ENCODE peak calls at places on chromosomes 5 and 9, in five cellular contexts. J, Z, T, S and Y are unnamed samples.

GRCh38 chr5:181235323-181235688 is 8.4 kb downstream of the RACK1 start:
- DNase-seq in J (no peak), Z (no peak), T (no peak), S (no peak), Y (no peak)

GRCh38 chr9:21677834-21678233 is 124.6 kb upstream of the MTAP start:
- DNase-seq in J (peak; percentile 96), Z (no peak), T (no peak), S (no peak), Y (no peak)

GRCh38 chr5:92552206-92553160 is 1028.5 kb downstream of the NR2F1-AS1 start:
- DNase-seq in J (peak; percentile 88), Z (no peak), T (no peak), S (no peak), Y (no peak)

GRCh38 chr5:53100606-53101005 is 9.0 kb downstream of the MOCS2 start:
- DNase-seq in J (peak; percentile 63), Z (no peak), T (no peak), S (no peak), Y (no peak)

GRCh38 chr5:169151051-169151805 is 149.7 kb downstream of the SLIT3 start:
- DNase-seq in J (no peak), Z (no peak), T (no peak), S (no peak), Y (no peak)

GRCh38 chr5:147963948-147964693 is 57.8 kb upstream of the C5orf46 start:
- DNase-seq in J (no peak), Z (no peak), T (no peak), S (no peak), Y (no peak)

GRCh38 chr5:17714186-17714585 is 79.9 kb downstream of the TAF11L14 start:
- DNase-seq in J (no peak), Z (no peak), T (no peak), S (no peak), Y (no peak)

GRCh38 chr5:54383225-54383624 is 72.3 kb upstream of the HSPB3 start:
- DNase-seq in J (no peak), Z (no peak), T (no peak), S (no peak), Y (no peak)

GRCh38 chr5:75265731-75266130 is 29.1 kb upstream of the ANKRD31 start:
- DNase-seq in J (peak; percentile 56), Z (no peak), T (no peak), S (no peak), Y (no peak)

GRCh38 chr5:142839711-142840441 is 69.7 kb downstream of the ARHGAP26 start:
- DNase-seq in J (peak; percentile 47), Z (peak; percentile 64), T (peak; percentile 91), S (peak; percentile 89), Y (no peak)

GRCh38 chr5:82222597-82223574 is 55.3 kb downstream of the RPS23 start:
- DNase-seq in J (no peak), Z (no peak), T (no peak), S (no peak), Y (no peak)

GRCh38 chr9:86021166-86021565 is 78.2 kb downstream of the GOLM1 start:
- DNase-seq in J (no peak), Z (no peak), T (no peak), S (no peak), Y (no peak)

GRCh38 chr5:177233206-177233605 is 70.3 kb downstream of the RAB24 start:
- DNase-seq in J (no peak), Z (no peak), T (no peak), S (no peak), Y (no peak)

GRCh38 chr5:135140805-135141204 is 106.8 kb upstream of the PITX1 start:
- DNase-seq in J (peak; percentile 36), Z (no peak), T (peak; percentile 70), S (peak; percentile 63), Y (no peak)

GRCh38 chr5:172926796-172927195 is 32.4 kb upstream of the RPL26L1 start:
- DNase-seq in J (no peak), Z (no peak), T (no peak), S (no peak), Y (no peak)

GRCh38 chr5:172921906-172922305 is 37.3 kb upstream of the RPL26L1 start:
- DNase-seq in J (no peak), Z (no peak), T (no peak), S (no peak), Y (no peak)

GRCh38 chr5:172926008-172926523 is 33.2 kb upstream of the RPL26L1 start:
- DNase-seq in J (no peak), Z (no peak), T (no peak), S (no peak), Y (no peak)

GRCh38 chr5:172923539-172923938 is 35.7 kb upstream of the RPL26L1 start:
- DNase-seq in J (no peak), Z (no peak), T (no peak), S (no peak), Y (no peak)

GRCh38 chr5:172925336-172925948 is 33.8 kb upstream of the RPL26L1 start:
- DNase-seq in J (no peak), Z (no peak), T (no peak), S (no peak), Y (no peak)
- H3K36me3 ChIP-seq in J (no peaks in the 10 kb centered on the region), Z (peaks cover 42% of the 10 kb centered on the region), T (peaks cover 63% of the 10 kb centered on the region), S (peaks cover 19% of the 10 kb centered on the region), Y (peaks cover 26% of the 10 kb centered on the region)

GRCh38 chr5:76406014-76406413 is 2.9 kb downstream of the IQGAP2 start:
- DNase-seq in J (no peak), Z (no peak), T (no peak), S (no peak), Y (no peak)
- H3K4me1 ChIP-seq in J (no peaks in the 10 kb centered on the region), Z (peaks cover 24% of the 10 kb centered on the region), T (no peaks in the 10 kb centered on the region), S (peaks cover 24% of the 10 kb centered on the region), Y (no peaks in the 10 kb centered on the region)

GRCh38 chr5:179619776-179620175 is 3.7 kb downstream of the HNRNPH1 start:
- DNase-seq in J (no peak), Z (no peak), T (no peak), S (no peak), Y (no peak)
- H3K36me3 ChIP-seq in J (peaks cover 78% of the 10 kb centered on the region), Z (peaks cover 78% of the 10 kb centered on the region), T (peaks cover 76% of the 10 kb centered on the region), S (peaks cover 78% of the 10 kb centered on the region), Y (peaks cover 25% of the 10 kb centered on the region)

DNA sequence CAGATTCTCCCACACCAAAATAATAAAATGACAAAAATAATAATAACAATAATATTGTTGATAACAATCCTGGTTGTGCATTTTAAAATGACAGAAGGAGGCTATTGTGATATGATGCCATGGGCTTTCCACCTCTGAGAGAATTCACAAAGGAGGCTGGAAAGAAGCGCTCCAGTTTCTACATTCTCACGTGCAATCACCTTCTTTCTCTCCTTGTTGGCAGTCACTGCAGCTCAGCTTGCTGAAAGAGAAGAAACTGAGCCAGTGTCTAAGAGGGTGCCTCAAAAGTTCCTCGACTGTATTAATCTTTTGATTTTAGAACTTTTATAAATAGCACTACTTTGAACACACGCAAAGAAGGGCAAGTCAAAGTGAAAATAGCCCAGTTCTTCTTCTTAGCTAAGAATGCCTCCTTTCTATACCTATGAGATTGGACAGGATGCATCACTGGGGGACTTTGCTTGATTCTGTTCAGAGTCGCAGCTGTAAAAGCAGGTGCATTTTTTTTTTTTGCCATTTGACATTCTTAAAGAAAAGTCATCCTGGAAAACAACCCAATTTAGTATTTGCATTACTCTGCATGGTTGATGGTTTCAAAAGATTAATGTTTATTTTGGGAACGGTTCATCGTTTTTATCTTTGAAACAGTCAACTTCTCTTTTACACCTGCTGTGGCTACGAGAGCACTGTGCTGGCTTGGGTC is 12.4 kb upstream of the SUB1 start:
- DNase-seq in J (no peak), Z (no peak), T (no peak), S (no peak), Y (no peak)
- H3K4me1 ChIP-seq in J (no peaks in the 10 kb centered on the region), Z (no peaks in the 10 kb centered on the region), T (no peaks in the 10 kb centered on the region), S (no peaks in the 10 kb centered on the region), Y (no peaks in the 10 kb centered on the region)

GRCh38 chr5:151313357-151313756 is 9.8 kb upstream of the SLC36A3 start:
- DNase-seq in J (no peak), Z (no peak), T (no peak), S (no peak), Y (no peak)
- H3K36me3 ChIP-seq in J (no peaks in the 10 kb centered on the region), Z (no peaks in the 10 kb centered on the region), T (no peaks in the 10 kb centered on the region), S (no peaks in the 10 kb centered on the region), Y (no peaks in the 10 kb centered on the region)

GRCh38 chr5:151956720-151957119 is 32.1 kb upstream of the GLRA1 start:
- DNase-seq in J (no peak), Z (no peak), T (no peak), S (no peak), Y (no peak)

GRCh38 chr5:151950681-151951080 is 26.0 kb upstream of the GLRA1 start:
- DNase-seq in J (peak; percentile 12), Z (no peak), T (no peak), S (no peak), Y (no peak)

GRCh38 chr5:151953833-151954232 is 29.2 kb upstream of the GLRA1 start:
- DNase-seq in J (no peak), Z (no peak), T (no peak), S (no peak), Y (no peak)

GRCh38 chr5:151952233-151952632 is 27.6 kb upstream of the GLRA1 start:
- DNase-seq in J (no peak), Z (no peak), T (no peak), S (no peak), Y (no peak)

DNA sequence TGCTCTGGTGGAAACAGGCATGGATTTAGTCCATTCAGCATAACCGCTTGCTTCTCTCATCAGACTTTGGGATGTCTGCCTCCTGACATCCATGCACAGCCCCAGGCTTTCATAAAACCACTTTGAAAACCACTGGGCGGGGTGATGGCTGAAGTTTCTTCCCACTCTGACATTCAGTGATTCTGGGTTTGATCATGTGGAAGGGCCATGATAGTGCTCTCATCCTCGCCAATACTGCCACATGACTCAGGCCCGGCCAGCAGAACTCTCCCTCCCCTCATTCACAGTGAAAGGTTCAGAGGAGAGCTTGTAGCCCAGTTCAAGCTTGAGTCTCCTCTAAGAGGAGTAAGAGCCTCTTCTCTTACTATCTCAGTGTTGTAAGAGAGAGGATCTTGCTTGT is 29.6 kb upstream of the GLRA1 start:
- DNase-seq in J (no peak), Z (no peak), T (no peak), S (no peak), Y (no peak)
- H3K4me1 ChIP-seq in J (no peaks in the 10 kb centered on the region), Z (no peaks in the 10 kb centered on the region), T (no peaks in the 10 kb centered on the region), S (no peaks in the 10 kb centered on the region), Y (no peaks in the 10 kb centered on the region)

DNA sequence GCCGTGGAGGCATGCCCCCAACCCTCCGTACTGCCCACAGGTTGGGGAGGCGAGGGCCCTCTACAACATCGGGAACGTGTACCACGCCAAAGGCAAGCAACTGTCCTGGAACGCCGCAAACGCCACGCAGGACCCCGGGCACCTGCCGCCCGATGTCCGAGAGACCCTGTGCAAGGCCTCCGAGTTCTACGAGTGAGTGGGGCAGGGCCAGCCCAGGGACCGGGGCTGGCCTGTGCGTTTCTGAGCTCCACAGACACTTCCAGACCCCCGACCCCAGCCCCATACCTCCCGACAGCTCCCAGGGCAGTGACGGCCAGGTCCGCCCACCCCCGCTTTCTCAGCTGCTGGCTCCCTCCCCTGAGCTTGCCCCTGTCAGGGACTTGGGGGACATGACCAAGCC is 9.5 kb downstream of the GPSM1 start:
- DNase-seq in J (no peak), Z (no peak), T (no peak), S (no peak), Y (no peak)
- H3K36me3 ChIP-seq in J (no peaks in the 10 kb centered on the region), Z (peaks cover 39% of the 10 kb centered on the region), T (peaks cover 41% of the 10 kb centered on the region), S (peaks cover 26% of the 10 kb centered on the region), Y (no peaks in the 10 kb centered on the region)

GRCh38 chr5:80191991-80192398 is 63.9 kb downstream of the SERINC5 start:
- DNase-seq in J (no peak), Z (peak; percentile 73), T (no peak), S (peak; percentile 61), Y (no peak)
- H3K4me1 ChIP-seq in J (peaks cover 5% of the 10 kb centered on the region), Z (peaks cover 68% of the 10 kb centered on the region), T (peaks cover 18% of the 10 kb centered on the region), S (peaks cover 53% of the 10 kb centered on the region), Y (peaks cover 37% of the 10 kb centered on the region)